ENCODE peak calls at places on chromosome X, in nine cellular contexts. B is SK-N-SH, U is breast epithelium, X is pancreas, E is upper lobe of left lung, L is lower lobe of right lung, A is IMR-90, J is suprapubic skin, Q is esophagus muscularis mucosa. F is an unnamed sample. For H3K36me3, the result is how much of the 10 kb centered on the place peaks cover.

GRCh38 chrX:4547218-4547836 is 833.9 kb upstream of the PRKX start:
- DNase-seq in B (peak), U (no peak), X (no peak), E (no peak), L (peak), A (peak), J (no peak), Q (no peak), F (peak)

GRCh38 chrX:54089191-54089590 is 44.9 kb upstream of the PHF8 start:
- DNase-seq in B (no peak), U (no peak), X (no peak), E (no peak), L (no peak), A (no peak), J (no peak), Q (no peak), F (no peak)

GRCh38 chrX:9940397-9940796 is 26.8 kb upstream of the CLDN34 start:
- DNase-seq in B (no peak), U (no peak), X (no peak), E (no peak), L (no peak), A (peak), J (no peak), Q (no peak), F (no peak)

GRCh38 chrX:129493643-129494042 is 29.6 kb downstream of the SMARCA1 start:
- DNase-seq in B (no peak), U (no peak), X (no peak), E (no peak), L (no peak), A (peak), J (no peak), Q (no peak), F (no peak)

GRCh38 chrX:72107841-72108590 is 23.7 kb downstream of the RTL5 start:
- DNase-seq in B (no peak), U (no peak), X (no peak), E (no peak), L (no peak), A (no peak), J (no peak), Q (no peak), F (no peak)

GRCh38 chrX:1031521-1032430 is 180.7 kb downstream of the CRLF2 start:
- DNase-seq in B (no peak), U (no peak), X (no peak), E (peak), L (no peak), A (no peak), J (peak), Q (no peak), F (no peak)

GRCh38 chrX:84223261-84223660 is 35.3 kb upstream of the RPS6KA6 start:
- DNase-seq in B (peak), U (no peak), X (no peak), E (no peak), L (no peak), A (no peak), J (no peak), Q (no peak), F (peak)

GRCh38 chrX:17031827-17032226 is 85.4 kb downstream of the REPS2 start:
- DNase-seq in B (no peak), U (no peak), X (no peak), E (no peak), L (no peak), A (no peak), J (no peak), Q (no peak), F (no peak)

GRCh38 chrX:9704876-9705465 is 60.7 kb downstream of the GPR143 start:
- DNase-seq in B (no peak), U (no peak), X (no peak), E (no peak), L (no peak), A (no peak), J (no peak), Q (no peak), F (no peak)

GRCh38 chrX:151825927-151826471 is 86.7 kb upstream of the MAGEA4 start:
- DNase-seq in B (no peak), U (no peak), X (no peak), E (no peak), L (no peak), A (peak), J (no peak), Q (peak), F (no peak)

GRCh38 chrX:151703487-151703886 is 8.2 kb downstream of the PRRG3 start:
- DNase-seq in B (no peak), U (peak), X (no peak), E (no peak), L (no peak), A (no peak), J (no peak), Q (no peak), F (no peak)

GRCh38 chrX:137565921-137566745 is at the start of gene ZIC3:
- DNase-seq in B (peak), U (no peak), X (peak), E (peak), L (peak), A (no peak), J (no peak), Q (no peak), F (no peak)

GRCh38 chrX:106585478-106585877 is 26.3 kb upstream of the RADX start:
- DNase-seq in B (no peak), U (no peak), X (no peak), E (no peak), L (no peak), A (no peak), J (no peak), Q (no peak), F (no peak)

GRCh38 chrX:10579018-10579752 is 41.2 kb downstream of the MID1 start:
- DNase-seq in B (no peak), U (no peak), X (no peak), E (no peak), L (no peak), A (peak), J (no peak), Q (no peak), F (no peak)

GRCh38 chrX:124332481-124333424 is at the start of gene TEX13D:
- DNase-seq in B (no peak), U (no peak), X (peak), E (peak), L (no peak), A (no peak), J (no peak), Q (no peak), F (no peak)

GRCh38 chrX:48937065-48937907 is 18.5 kb upstream of the PIM2 start:
- DNase-seq in B (no peak), U (no peak), X (no peak), E (peak), L (peak), A (no peak), J (no peak), Q (no peak), F (no peak)

GRCh38 chrX:120244735-120245498 is 5.7 kb upstream of the ZBTB33 start:
- DNase-seq in B (peak), U (peak), X (peak), E (peak), L (peak), A (peak), J (peak), Q (no peak), F (peak)

GRCh38 chrX:152640039-152640818 is 2.5 kb downstream of the GABRQ start:
- DNase-seq in B (no peak), U (no peak), X (no peak), E (no peak), L (no peak), A (peak), J (no peak), Q (peak), F (no peak)

GRCh38 chrX:143095841-143096240 is 70.1 kb downstream of the SPANXN4 start:
- DNase-seq in B (no peak), U (no peak), X (no peak), E (no peak), L (no peak), A (no peak), J (no peak), Q (no peak), F (no peak)

GRCh38 chrX:13290891-13291614 is 28.8 kb downstream of the ATXN3L start:
- DNase-seq in B (no peak), U (no peak), X (no peak), E (peak), L (no peak), A (no peak), J (no peak), Q (no peak), F (no peak)

GRCh38 chrX:34880656-34881055 is 61.9 kb upstream of the FAM47B start:
- DNase-seq in B (no peak), U (no peak), X (no peak), E (no peak), L (no peak), A (peak), J (no peak), Q (no peak), F (no peak)

GRCh38 chrX:107025538-107025937 is 25.5 kb upstream of the MORC4 start:
- DNase-seq in B (peak), U (no peak), X (no peak), E (no peak), L (no peak), A (peak), J (no peak), Q (no peak), F (no peak)

GRCh38 chrX:20442597-20442996 is 175.9 kb upstream of the RPS6KA3 start:
- DNase-seq in B (peak), U (peak), X (peak), E (no peak), L (peak), A (peak), J (peak), Q (no peak), F (peak)

GRCh38 chrX:109990582-109991276 is 12.2 kb upstream of the TMEM164 start:
- DNase-seq in B (no peak), U (no peak), X (no peak), E (no peak), L (no peak), A (no peak), J (no peak), Q (no peak), F (no peak)

GRCh38 chrX:39613508-39613921 is 484.2 kb downstream of the BCOR start:
- DNase-seq in B (peak), U (peak), X (no peak), E (peak), L (peak), A (no peak), J (no peak), Q (no peak), F (peak)

GRCh38 chrX:119009071-119009470 is 34.7 kb downstream of the LONRF3 start:
- DNase-seq in B (no peak), U (no peak), X (no peak), E (no peak), L (no peak), A (no peak), J (no peak), Q (no peak), F (no peak)

GRCh38 chrX:27889878-27890277 is 82.1 kb downstream of the MAGEB10 start:
- DNase-seq in B (no peak), U (no peak), X (no peak), E (no peak), L (no peak), A (no peak), J (no peak), Q (no peak), F (no peak)

GRCh38 chrX:37802028-37802427 is 22.2 kb downstream of the CYBB start:
- DNase-seq in B (no peak), U (no peak), X (no peak), E (no peak), L (no peak), A (no peak), J (no peak), Q (no peak), F (no peak)

DNA sequence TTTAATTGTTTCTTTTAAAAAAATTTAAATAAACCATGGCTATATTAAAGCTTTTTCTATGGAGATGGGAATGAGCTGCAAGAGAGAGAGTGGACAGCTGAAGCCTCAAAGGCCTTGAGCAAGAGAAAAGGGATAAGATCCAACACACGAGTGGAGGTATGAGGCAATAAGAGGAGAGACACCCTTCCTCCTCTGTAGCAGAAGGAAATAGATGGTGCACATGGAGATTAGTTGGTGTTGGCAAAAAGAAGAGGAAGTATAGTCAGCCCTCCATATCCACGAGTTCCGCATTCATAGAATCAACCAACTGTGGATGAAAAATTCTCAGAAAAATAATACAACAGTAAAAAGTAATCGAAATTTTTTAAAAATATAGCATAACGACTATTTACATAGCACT is 3.2 kb downstream of the CXorf38 start:
- DNase-seq in B (no peak), U (no peak), X (no peak), E (no peak), L (no peak), A (peak), J (no peak), Q (no peak), F (no peak)
- H3K4me3 ChIP-seq in B (peak), U (peak), X (no peak), E (no peak), L (peak), A (no peak), J (peak), Q (peak), F (peak)

DNA sequence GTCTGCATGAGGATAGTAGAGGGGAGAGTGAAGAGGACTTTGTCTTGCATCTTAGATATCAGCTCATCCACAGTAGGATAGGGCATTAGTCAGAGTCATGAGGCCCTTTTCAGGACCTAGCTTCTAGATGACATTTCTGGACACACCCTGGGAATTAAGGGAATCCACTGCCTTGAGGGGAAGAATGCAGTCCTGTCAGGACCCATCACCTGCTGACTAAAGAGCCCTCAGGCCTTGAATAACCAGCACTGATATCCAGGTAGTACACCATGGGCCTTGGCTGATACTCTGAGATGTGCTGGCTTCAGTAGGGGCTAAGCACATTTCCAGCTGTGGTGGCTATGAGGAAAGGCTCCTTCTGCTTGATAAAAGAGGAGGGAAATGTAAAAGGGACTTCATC is 134.4 kb downstream of the EDA2R start:
- DNase-seq in B (no peak), U (no peak), X (no peak), E (no peak), L (no peak), A (no peak), J (no peak), Q (no peak), F (no peak)
- H3K36me3 ChIP-seq in B (under half), U (under half), X (under half), E (under half), L (under half), A (under half), J (under half), Q (under half), F (under half)

GRCh38 chrX:70454441-70455365 is 10.1 kb downstream of the DLG3 start:
- DNase-seq in B (peak), U (peak), X (peak), E (peak), L (peak), A (peak), J (no peak), Q (no peak), F (peak)
- H3K4me3 ChIP-seq in B (peak), U (peak), X (peak), E (peak), L (peak), A (peak), J (peak), Q (peak), F (no peak)

GRCh38 chrX:154469114-154469513 is 10.0 kb downstream of the LAGE3 start:
- DNase-seq in B (no peak), U (no peak), X (no peak), E (no peak), L (no peak), A (no peak), J (no peak), Q (no peak), F (no peak)
- H3K36me3 ChIP-seq in B (under half), U (under half), X (under half), E (half or more), L (half or more), A (half or more), J (half or more), Q (under half), F (under half)

DNA sequence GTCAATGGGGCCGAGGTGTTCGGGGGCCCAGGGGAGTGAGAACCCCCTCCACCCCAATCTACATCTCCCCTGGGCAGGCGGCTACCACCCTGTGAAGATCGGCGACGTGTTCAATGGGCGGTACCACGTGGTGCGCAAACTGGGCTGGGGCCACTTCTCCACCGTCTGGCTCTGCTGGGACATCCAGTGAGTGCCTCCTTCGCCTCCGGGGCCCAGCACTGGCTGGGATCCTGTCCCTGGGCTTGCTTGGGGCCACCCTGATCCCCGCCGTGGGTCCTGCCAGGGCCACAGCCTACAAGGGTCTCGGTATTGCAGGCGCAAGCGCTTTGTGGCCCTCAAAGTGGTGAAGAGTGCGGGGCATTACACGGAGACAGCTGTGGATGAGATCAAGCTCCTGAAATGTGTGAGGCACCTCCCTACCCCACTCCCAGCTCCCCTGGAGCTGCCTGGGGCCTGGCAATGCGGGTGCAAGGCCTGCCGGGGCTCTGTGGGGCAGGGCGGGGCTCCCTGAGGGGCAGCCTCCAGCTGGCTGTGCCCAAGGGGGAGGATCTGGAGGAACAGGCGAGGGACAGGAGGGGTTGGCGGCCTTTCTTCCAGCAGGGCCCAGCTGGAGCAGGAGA is 697 bp downstream of the SRPK3 start:
- DNase-seq in B (no peak), U (no peak), X (peak), E (no peak), L (no peak), A (no peak), J (no peak), Q (no peak), F (no peak)
- H3K4me3 ChIP-seq in B (no peak), U (no peak), X (no peak), E (no peak), L (no peak), A (no peak), J (no peak), Q (no peak), F (no peak)

GRCh38 chrX:19350831-19351447 is 7.2 kb downstream of the PDHA1 start:
- DNase-seq in B (no peak), U (no peak), X (no peak), E (no peak), L (no peak), A (no peak), J (no peak), Q (no peak), F (no peak)
- H3K36me3 ChIP-seq in B (under half), U (under half), X (under half), E (half or more), L (half or more), A (under half), J (half or more), Q (under half), F (under half)